ENCODE peak calls at places on chromosomes 2 and 18, in seven cellular contexts. One of them, this sample, is unnamed. For H3K4me1, the result is how much of the 10 kb centered on the place peaks cover.

GRCh38 chr18:13139885-13140450 is 78.6 kb upstream of the LDLRAD4 start:
- DNase-seq in heart left ventricle: no peak
- DNase-seq in tibial artery: no peak
- DNase-seq in CD8-positive, alpha-beta T cell: no peak
- DNase-seq in Panc1: no peak
- DNase-seq in DND-41: no peak
- DNase-seq in thoracic aorta: no peak
- DNase-seq in this sample: no peak

GRCh38 chr2:26185304-26185928 is 12.5 kb downstream of the GAREM2 start:
- DNase-seq in heart left ventricle: no peak
- DNase-seq in tibial artery: no peak
- DNase-seq in CD8-positive, alpha-beta T cell: no peak
- DNase-seq in Panc1: no peak
- DNase-seq in DND-41: no peak
- DNase-seq in thoracic aorta: no peak
- DNase-seq in this sample: no peak

GRCh38 chr18:37710731-37711130 is 145.1 kb upstream of the CELF4 start:
- DNase-seq in heart left ventricle: no peak
- DNase-seq in tibial artery: no peak
- DNase-seq in CD8-positive, alpha-beta T cell: no peak
- DNase-seq in Panc1: no peak
- DNase-seq in DND-41: no peak
- DNase-seq in thoracic aorta: no peak
- DNase-seq in this sample: no peak

GRCh38 chr2:120829633-120830025 is 94.0 kb downstream of the GLI2 start:
- DNase-seq in heart left ventricle: peak
- DNase-seq in tibial artery: peak
- DNase-seq in CD8-positive, alpha-beta T cell: no peak
- DNase-seq in Panc1: no peak
- DNase-seq in DND-41: no peak
- DNase-seq in thoracic aorta: no peak
- DNase-seq in this sample: no peak

GRCh38 chr2:187302619-187303018 is 145.4 kb downstream of the CALCRL start:
- DNase-seq in heart left ventricle: no peak
- DNase-seq in tibial artery: no peak
- DNase-seq in CD8-positive, alpha-beta T cell: no peak
- DNase-seq in Panc1: no peak
- DNase-seq in DND-41: no peak
- DNase-seq in thoracic aorta: no peak
- DNase-seq in this sample: no peak

GRCh38 chr2:27710640-27711430 is 47.1 kb downstream of the SLC4A1AP start:
- DNase-seq in heart left ventricle: no peak
- DNase-seq in tibial artery: no peak
- DNase-seq in CD8-positive, alpha-beta T cell: no peak
- DNase-seq in Panc1: no peak
- DNase-seq in DND-41: no peak
- DNase-seq in thoracic aorta: no peak
- DNase-seq in this sample: no peak

GRCh38 chr2:211745295-211746097 is 793.1 kb downstream of the ERBB4 start:
- DNase-seq in heart left ventricle: peak
- DNase-seq in tibial artery: no peak
- DNase-seq in CD8-positive, alpha-beta T cell: no peak
- DNase-seq in Panc1: peak
- DNase-seq in DND-41: peak
- DNase-seq in thoracic aorta: no peak
- DNase-seq in this sample: peak

GRCh38 chr2:241866896-241867631 is 2.5 kb upstream of the RTP5 start:
- DNase-seq in heart left ventricle: peak
- DNase-seq in tibial artery: no peak
- DNase-seq in CD8-positive, alpha-beta T cell: no peak
- DNase-seq in Panc1: no peak
- DNase-seq in DND-41: peak
- DNase-seq in thoracic aorta: no peak
- DNase-seq in this sample: no peak

GRCh38 chr2:45812039-45812500 is 160.6 kb downstream of the PRKCE start:
- DNase-seq in heart left ventricle: no peak
- DNase-seq in tibial artery: no peak
- DNase-seq in CD8-positive, alpha-beta T cell: no peak
- DNase-seq in Panc1: no peak
- DNase-seq in DND-41: no peak
- DNase-seq in thoracic aorta: no peak
- DNase-seq in this sample: no peak

GRCh38 chr2:241312082-241312481 is 3.4 kb downstream of the HDLBP start:
- DNase-seq in heart left ventricle: no peak
- DNase-seq in tibial artery: no peak
- DNase-seq in CD8-positive, alpha-beta T cell: no peak
- DNase-seq in Panc1: no peak
- DNase-seq in DND-41: no peak
- DNase-seq in thoracic aorta: no peak
- DNase-seq in this sample: no peak

GRCh38 chr2:181253438-181253837 is 203.7 kb upstream of the ITGA4 start:
- DNase-seq in heart left ventricle: no peak
- DNase-seq in tibial artery: no peak
- DNase-seq in CD8-positive, alpha-beta T cell: no peak
- DNase-seq in Panc1: no peak
- DNase-seq in DND-41: no peak
- DNase-seq in thoracic aorta: no peak
- DNase-seq in this sample: no peak

DNA sequence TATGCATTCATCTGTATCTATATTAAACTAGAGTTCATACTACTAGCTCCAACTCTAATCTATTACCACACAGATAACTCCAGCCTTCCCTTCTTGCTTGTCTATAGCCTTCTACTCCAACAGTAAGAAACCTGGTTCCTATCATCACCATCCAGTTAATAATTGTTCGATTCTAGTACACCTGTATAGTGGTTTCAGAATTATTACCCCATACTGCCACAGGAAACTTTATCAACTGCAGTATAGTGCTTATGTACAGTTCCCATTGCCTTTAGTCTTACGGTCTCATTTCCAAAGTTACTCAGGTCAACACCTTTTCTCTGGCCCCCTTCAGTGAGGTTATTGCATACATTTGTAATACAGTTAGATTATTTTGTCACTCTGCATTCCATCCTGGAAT is 14.5 kb downstream of the METTL8 start:
- DNase-seq in heart left ventricle: no peak
- DNase-seq in tibial artery: no peak
- DNase-seq in CD8-positive, alpha-beta T cell: no peak
- DNase-seq in Panc1: no peak
- DNase-seq in DND-41: no peak
- DNase-seq in thoracic aorta: no peak
- DNase-seq in this sample: no peak
- H3K4me1 ChIP-seq in heart left ventricle: under half
- H3K4me1 ChIP-seq in tibial artery: under half
- H3K4me1 ChIP-seq in CD8-positive, alpha-beta T cell: under half
- H3K4me1 ChIP-seq in Panc1: under half
- H3K4me1 ChIP-seq in DND-41: under half
- H3K4me1 ChIP-seq in thoracic aorta: under half
- H3K4me1 ChIP-seq in this sample: under half

DNA sequence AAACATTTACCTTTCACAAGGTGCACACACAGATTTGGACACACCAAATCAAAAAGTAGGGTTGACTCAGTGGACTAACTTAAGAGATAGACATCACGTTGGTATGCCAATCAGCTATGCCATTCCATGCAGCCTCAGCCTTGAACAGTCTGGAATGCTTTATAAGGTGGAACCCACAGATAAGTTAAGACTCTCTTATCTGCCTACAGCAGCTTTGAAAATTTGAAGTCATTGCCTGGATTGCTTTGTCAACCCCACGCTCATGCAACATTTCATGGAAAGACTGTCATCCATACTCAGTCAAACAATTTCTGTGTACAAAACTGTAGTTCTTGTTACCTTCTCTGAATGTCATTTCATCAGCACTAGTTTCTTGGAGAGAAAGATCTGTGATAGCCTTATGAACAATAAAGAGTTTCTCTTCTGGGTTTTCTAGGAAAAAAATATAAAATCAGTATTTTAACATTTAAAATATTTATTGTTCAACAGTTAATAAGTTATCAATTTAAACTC is 1.2 kb downstream of the ERMN start:
- DNase-seq in heart left ventricle: no peak
- DNase-seq in tibial artery: no peak
- DNase-seq in CD8-positive, alpha-beta T cell: no peak
- DNase-seq in Panc1: no peak
- DNase-seq in DND-41: no peak
- DNase-seq in thoracic aorta: no peak
- DNase-seq in this sample: no peak
- H3K4me1 ChIP-seq in heart left ventricle: under half
- H3K4me1 ChIP-seq in tibial artery: under half
- H3K4me1 ChIP-seq in CD8-positive, alpha-beta T cell: under half
- H3K4me1 ChIP-seq in Panc1: under half
- H3K4me1 ChIP-seq in DND-41: under half
- H3K4me1 ChIP-seq in thoracic aorta: under half
- H3K4me1 ChIP-seq in this sample: under half

GRCh38 chr2:101771226-101771906 is 73.9 kb downstream of the MAP4K4 start:
- DNase-seq in heart left ventricle: no peak
- DNase-seq in tibial artery: no peak
- DNase-seq in CD8-positive, alpha-beta T cell: no peak
- DNase-seq in Panc1: no peak
- DNase-seq in DND-41: no peak
- DNase-seq in thoracic aorta: no peak
- DNase-seq in this sample: no peak
- H3K4me1 ChIP-seq in heart left ventricle: half or more
- H3K4me1 ChIP-seq in tibial artery: under half
- H3K4me1 ChIP-seq in CD8-positive, alpha-beta T cell: half or more
- H3K4me1 ChIP-seq in Panc1: under half
- H3K4me1 ChIP-seq in DND-41: under half
- H3K4me1 ChIP-seq in thoracic aorta: half or more
- H3K4me1 ChIP-seq in this sample: under half

GRCh38 chr2:239224249-239224605 is 176.6 kb downstream of the HDAC4 start:
- DNase-seq in heart left ventricle: no peak
- DNase-seq in tibial artery: peak
- DNase-seq in CD8-positive, alpha-beta T cell: no peak
- DNase-seq in Panc1: no peak
- DNase-seq in DND-41: no peak
- DNase-seq in thoracic aorta: no peak
- DNase-seq in this sample: no peak
- H3K4me1 ChIP-seq in heart left ventricle: half or more
- H3K4me1 ChIP-seq in tibial artery: half or more
- H3K4me1 ChIP-seq in CD8-positive, alpha-beta T cell: half or more
- H3K4me1 ChIP-seq in Panc1: under half
- H3K4me1 ChIP-seq in DND-41: under half
- H3K4me1 ChIP-seq in thoracic aorta: half or more
- H3K4me1 ChIP-seq in this sample: under half

GRCh38 chr2:185645529-185645928 is 93.1 kb upstream of the FSIP2 start:
- DNase-seq in heart left ventricle: no peak
- DNase-seq in tibial artery: no peak
- DNase-seq in CD8-positive, alpha-beta T cell: no peak
- DNase-seq in Panc1: no peak
- DNase-seq in DND-41: no peak
- DNase-seq in thoracic aorta: no peak
- DNase-seq in this sample: no peak

GRCh38 chr2:185638771-185639170 is 99.8 kb upstream of the FSIP2 start:
- DNase-seq in heart left ventricle: no peak
- DNase-seq in tibial artery: no peak
- DNase-seq in CD8-positive, alpha-beta T cell: no peak
- DNase-seq in Panc1: no peak
- DNase-seq in DND-41: no peak
- DNase-seq in thoracic aorta: no peak
- DNase-seq in this sample: no peak

GRCh38 chr2:185643434-185643833 is 95.2 kb upstream of the FSIP2 start:
- DNase-seq in heart left ventricle: no peak
- DNase-seq in tibial artery: no peak
- DNase-seq in CD8-positive, alpha-beta T cell: no peak
- DNase-seq in Panc1: no peak
- DNase-seq in DND-41: no peak
- DNase-seq in thoracic aorta: no peak
- DNase-seq in this sample: no peak

GRCh38 chr2:185644828-185645227 is 93.8 kb upstream of the FSIP2 start:
- DNase-seq in heart left ventricle: no peak
- DNase-seq in tibial artery: no peak
- DNase-seq in CD8-positive, alpha-beta T cell: no peak
- DNase-seq in Panc1: no peak
- DNase-seq in DND-41: no peak
- DNase-seq in thoracic aorta: no peak
- DNase-seq in this sample: no peak

DNA sequence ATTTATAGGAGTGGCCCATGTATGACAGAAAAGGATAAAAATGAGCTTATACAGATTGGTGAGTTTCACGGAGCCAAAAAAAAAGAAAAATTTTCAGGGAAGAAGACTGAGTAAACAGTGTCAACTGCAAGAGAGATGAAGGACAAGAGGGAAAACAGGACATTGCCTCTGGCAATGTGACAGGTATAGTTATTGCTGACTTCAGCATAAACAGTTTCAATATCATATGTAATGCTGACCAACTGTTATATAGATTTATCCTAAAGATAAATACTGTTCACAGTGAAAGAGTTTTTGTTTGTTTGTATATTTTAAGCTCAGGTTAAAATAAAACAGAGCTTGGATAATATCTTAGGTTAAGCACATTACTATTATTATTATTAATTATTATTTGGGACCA is 98.0 kb upstream of the FSIP2 start:
- DNase-seq in heart left ventricle: no peak
- DNase-seq in tibial artery: no peak
- DNase-seq in CD8-positive, alpha-beta T cell: no peak
- DNase-seq in Panc1: no peak
- DNase-seq in DND-41: no peak
- DNase-seq in thoracic aorta: no peak
- DNase-seq in this sample: no peak
- H3K4me1 ChIP-seq in heart left ventricle: under half
- H3K4me1 ChIP-seq in tibial artery: under half
- H3K4me1 ChIP-seq in CD8-positive, alpha-beta T cell: under half
- H3K4me1 ChIP-seq in Panc1: under half
- H3K4me1 ChIP-seq in DND-41: under half
- H3K4me1 ChIP-seq in thoracic aorta: under half
- H3K4me1 ChIP-seq in this sample: under half

GRCh38 chr18:53798516-53798915 is 426.0 kb downstream of the MBD2 start:
- DNase-seq in heart left ventricle: no peak
- DNase-seq in tibial artery: no peak
- DNase-seq in CD8-positive, alpha-beta T cell: no peak
- DNase-seq in Panc1: no peak
- DNase-seq in DND-41: no peak
- DNase-seq in thoracic aorta: no peak
- DNase-seq in this sample: no peak
- H3K4me1 ChIP-seq in heart left ventricle: under half
- H3K4me1 ChIP-seq in tibial artery: under half
- H3K4me1 ChIP-seq in CD8-positive, alpha-beta T cell: under half
- H3K4me1 ChIP-seq in Panc1: under half
- H3K4me1 ChIP-seq in DND-41: under half
- H3K4me1 ChIP-seq in thoracic aorta: under half
- H3K4me1 ChIP-seq in this sample: under half

GRCh38 chr2:192148241-192148619 is 46.5 kb downstream of the TMEFF2 start:
- DNase-seq in heart left ventricle: no peak
- DNase-seq in tibial artery: no peak
- DNase-seq in CD8-positive, alpha-beta T cell: no peak
- DNase-seq in Panc1: no peak
- DNase-seq in DND-41: no peak
- DNase-seq in thoracic aorta: no peak
- DNase-seq in this sample: no peak

GRCh38 chr2:192146069-192147006 is 48.4 kb downstream of the TMEFF2 start:
- DNase-seq in heart left ventricle: no peak
- DNase-seq in tibial artery: no peak
- DNase-seq in CD8-positive, alpha-beta T cell: no peak
- DNase-seq in Panc1: no peak
- DNase-seq in DND-41: no peak
- DNase-seq in thoracic aorta: no peak
- DNase-seq in this sample: no peak

GRCh38 chr2:192151848-192152247 is 42.9 kb downstream of the TMEFF2 start:
- DNase-seq in heart left ventricle: no peak
- DNase-seq in tibial artery: no peak
- DNase-seq in CD8-positive, alpha-beta T cell: no peak
- DNase-seq in Panc1: no peak
- DNase-seq in DND-41: no peak
- DNase-seq in thoracic aorta: no peak
- DNase-seq in this sample: no peak

GRCh38 chr2:192150166-192150565 is 44.6 kb downstream of the TMEFF2 start:
- DNase-seq in heart left ventricle: no peak
- DNase-seq in tibial artery: no peak
- DNase-seq in CD8-positive, alpha-beta T cell: no peak
- DNase-seq in Panc1: no peak
- DNase-seq in DND-41: no peak
- DNase-seq in thoracic aorta: no peak
- DNase-seq in this sample: no peak

GRCh38 chr2:192148620-192149321 is 46.0 kb downstream of the TMEFF2 start:
- DNase-seq in heart left ventricle: no peak
- DNase-seq in tibial artery: no peak
- DNase-seq in CD8-positive, alpha-beta T cell: no peak
- DNase-seq in Panc1: no peak
- DNase-seq in DND-41: no peak
- DNase-seq in thoracic aorta: no peak
- DNase-seq in this sample: no peak
- H3K4me1 ChIP-seq in heart left ventricle: under half
- H3K4me1 ChIP-seq in tibial artery: under half
- H3K4me1 ChIP-seq in CD8-positive, alpha-beta T cell: under half
- H3K4me1 ChIP-seq in Panc1: under half
- H3K4me1 ChIP-seq in DND-41: under half
- H3K4me1 ChIP-seq in thoracic aorta: under half
- H3K4me1 ChIP-seq in this sample: under half